ENCODE peak calls at places on chromosomes 5 and 9, in five cellular contexts. M is H1, N is mesenchymal stem cell, O is H9, I is trophoblast cell. E is an unnamed sample.

GRCh38 chr5:145218019-145218418 is 617.1 kb downstream of the PRELID2 start:
- DNase-seq in M (no peak), N (no peak), O (no peak), I (no peak), E (no peak)

GRCh38 chr9:130499804-130500263 is 55.1 kb downstream of the ASS1 start:
- DNase-seq in M (no peak), N (no peak), O (no peak), I (peak; percentile 73), E (no peak)

GRCh38 chr5:14869286-14870164 is 2.1 kb downstream of the ANKH start:
- DNase-seq in M (no peak), N (no peak), O (no peak), I (no peak), E (no peak)

GRCh38 chr5:155735388-155735787 is 591.6 kb upstream of the SGCD start:
- DNase-seq in M (no peak), N (no peak), O (peak; percentile 37), I (no peak), E (no peak)

GRCh38 chr9:97735070-97735600 is 38.0 kb upstream of the XPA start:
- DNase-seq in M (no peak), N (no peak), O (no peak), I (no peak), E (no peak)

GRCh38 chr9:72480931-72481330 is 40.5 kb upstream of the TMC1 start:
- DNase-seq in M (no peak), N (peak; percentile 64), O (no peak), I (no peak), E (no peak)

GRCh38 chr9:111926421-111926875 is 29.8 kb downstream of the UGCG start:
- DNase-seq in M (no peak), N (peak; percentile 90), O (no peak), I (no peak), E (no peak)

GRCh38 chr5:674630-675011 is 18.5 kb downstream of the TPPP start:
- DNase-seq in M (no peak), N (peak; percentile 56), O (peak; percentile 43), I (peak; percentile 10), E (no peak)

GRCh38 chr9:7216004-7216821 is 458.4 kb downstream of the KDM4C start:
- DNase-seq in M (no peak), N (peak; percentile 79), O (no peak), I (no peak), E (no peak)

GRCh38 chr5:80967500-80968181 is 7.5 kb downstream of the RASGRF2 start:
- DNase-seq in M (no peak), N (peak; percentile 95), O (no peak), I (no peak), E (no peak)

GRCh38 chr5:137730331-137730730 is 5.6 kb downstream of the KLHL3 start:
- DNase-seq in M (no peak), N (peak; percentile 6), O (no peak), I (no peak), E (no peak)

DNA sequence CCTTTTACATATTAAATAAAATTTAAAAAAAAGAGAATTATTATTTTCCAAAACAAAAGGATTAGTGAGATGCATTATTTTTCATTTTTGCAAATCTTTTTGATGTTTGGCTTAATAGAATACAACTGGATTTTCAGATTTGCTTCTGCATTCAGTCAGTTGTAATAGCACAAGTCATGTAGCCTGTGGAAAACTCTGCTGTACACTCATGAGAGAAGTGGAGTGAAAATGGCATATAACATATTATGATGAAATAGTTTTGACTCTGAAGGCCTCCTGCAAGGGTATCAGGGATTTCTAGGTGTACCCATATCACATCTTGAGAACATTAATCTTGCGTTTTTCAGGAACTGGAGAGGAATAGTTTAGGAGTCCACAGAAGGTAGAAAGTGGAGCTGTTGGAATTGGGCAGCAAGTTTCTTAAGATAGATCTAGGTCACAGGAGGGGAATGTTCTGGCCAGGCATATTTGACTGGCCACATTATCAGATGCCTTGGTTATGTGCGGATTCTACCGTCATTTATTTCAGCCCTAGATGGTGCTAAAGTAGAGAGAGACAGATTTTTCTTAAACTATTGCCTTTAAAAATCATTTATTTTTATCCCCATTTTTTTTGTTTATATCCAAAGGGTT is 16.4 kb downstream of the LNPEP start:
- DNase-seq in M (no peak), N (no peak), O (no peak), I (peak; percentile 34), E (no peak)
- H3K4me2 ChIP-seq in M (no peak overlapping the region), N (no peak overlapping the region), O (no peak overlapping the region), I (no peak overlapping the region), E (no peak overlapping the region)

DNA sequence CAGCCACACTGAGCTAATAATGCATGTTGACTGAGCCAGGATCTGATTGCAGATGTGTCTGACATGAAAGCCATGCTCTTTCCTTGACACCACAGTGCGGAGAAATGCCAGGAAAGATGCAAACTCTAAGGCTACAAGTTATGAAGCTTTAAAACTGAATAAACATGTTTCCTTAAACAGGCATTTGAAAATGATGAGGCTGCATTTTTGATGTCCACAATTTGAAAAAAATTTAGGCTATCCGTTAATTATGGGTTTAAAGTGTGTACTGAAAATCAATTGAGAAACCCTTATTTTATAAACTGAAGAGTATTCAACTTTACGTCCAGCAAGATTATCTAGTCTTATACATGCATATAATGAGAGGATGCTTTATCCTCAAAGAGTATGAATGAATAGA is 208.5 kb downstream of the FBN2 start:
- DNase-seq in M (no peak), N (no peak), O (no peak), I (no peak), E (no peak)
- H2BK12ac ChIP-seq in M (no peak overlapping the region), N (no peak overlapping the region), O (no peak overlapping the region), I (no peak overlapping the region), E (no peak overlapping the region)

GRCh38 chr9:127991757-127992274 is 11.0 kb upstream of the EEIG1 start:
- DNase-seq in M (no peak), N (no peak), O (no peak), I (no peak), E (no peak)
- H3K4me2 ChIP-seq in M (no peak overlapping the region), N (no peak overlapping the region), O (no peak overlapping the region), I (no peak overlapping the region), E (no peak overlapping the region)

GRCh38 chr5:173307695-173308094 is 20.5 kb downstream of the STC2 start:
- DNase-seq in M (no peak), N (no peak), O (no peak), I (no peak), E (no peak)

GRCh38 chr5:173308226-173308625 is 20.0 kb downstream of the STC2 start:
- DNase-seq in M (no peak), N (no peak), O (no peak), I (no peak), E (no peak)

GRCh38 chr5:173303878-173304590 is 24.2 kb downstream of the STC2 start:
- DNase-seq in M (no peak), N (peak; percentile 74), O (peak; percentile 89), I (no peak), E (no peak)

GRCh38 chr5:173304591-173304988 is 23.6 kb downstream of the STC2 start:
- DNase-seq in M (no peak), N (no peak), O (no peak), I (no peak), E (no peak)

GRCh38 chr5:173306695-173307094 is 21.5 kb downstream of the STC2 start:
- DNase-seq in M (no peak), N (no peak), O (no peak), I (no peak), E (no peak)
- H2BK12ac ChIP-seq in M (no peak overlapping the region), N (no peak overlapping the region), O (no peak overlapping the region), I (no peak overlapping the region), E (no peak overlapping the region)

GRCh38 chr5:143041972-143042770 is 272.0 kb downstream of the ARHGAP26 start:
- DNase-seq in M (no peak), N (no peak), O (no peak), I (no peak), E (no peak)
- H3K4me2 ChIP-seq in M (no peak overlapping the region), N (no peak overlapping the region), O (no peak overlapping the region), I (no peak overlapping the region), E (no peak overlapping the region)

DNA sequence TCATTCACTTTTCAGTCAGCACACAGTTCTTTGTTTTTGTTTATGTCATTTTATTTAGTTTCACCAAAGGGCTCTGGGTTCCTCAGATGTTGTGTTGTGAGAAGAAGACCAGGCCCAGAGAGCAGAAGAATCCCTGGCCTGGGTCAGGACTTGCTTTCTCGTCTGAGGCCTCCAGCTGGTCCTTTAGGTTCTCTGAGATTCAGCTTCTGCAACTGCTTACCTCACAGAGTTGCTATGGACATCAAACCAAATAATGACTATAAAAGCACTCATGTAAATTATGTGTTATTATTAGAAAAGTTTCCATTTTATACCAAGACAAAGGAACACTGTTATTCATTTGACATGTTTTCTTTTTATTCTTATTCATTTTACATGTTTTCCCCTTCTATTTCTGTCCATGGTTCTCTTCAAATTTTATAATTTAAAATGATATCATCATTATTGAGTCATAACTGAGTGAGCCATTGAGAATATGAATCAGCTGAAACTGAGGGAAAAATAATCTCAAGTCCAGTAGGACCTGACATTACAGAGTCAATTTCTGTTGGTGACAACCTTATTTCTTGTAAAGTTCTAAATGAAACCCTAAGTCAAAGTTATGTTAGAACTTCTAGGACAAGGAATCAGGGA is 44.0 kb upstream of the GLRX start:
- DNase-seq in M (no peak), N (peak; percentile 58), O (no peak), I (no peak), E (no peak)
- H2BK12ac ChIP-seq in M (no peak overlapping the region), N (no peak overlapping the region), O (no peak overlapping the region), I (no peak overlapping the region), E (no peak overlapping the region)